ENCODE peak calls at places on chromosome 17, in nine cellular contexts. One of them, this sample, is unnamed.

GRCh38 chr17:2172447-2172938 is 117.6 kb downstream of the HIC1 start:
- DNase-seq in OCI-LY7: no peak
- DNase-seq in MM.1S: no peak
- DNase-seq in GM23248: peak; percentile 93
- DNase-seq in hepatocyte: peak; percentile 59
- DNase-seq in HCT116: no peak
- DNase-seq in SK-N-SH: no peak
- DNase-seq in GM23338: no peak
- DNase-seq in PC-3: peak; percentile 15
- DNase-seq in this sample: peak; percentile 27

GRCh38 chr17:40018211-40019121 is 3.2 kb downstream of the CSF3 start:
- DNase-seq in OCI-LY7: no peak
- DNase-seq in MM.1S: no peak
- DNase-seq in GM23248: peak; percentile 51
- DNase-seq in hepatocyte: peak; percentile 12
- DNase-seq in HCT116: no peak
- DNase-seq in SK-N-SH: peak; percentile 25
- DNase-seq in GM23338: peak; percentile 64
- DNase-seq in PC-3: no peak
- DNase-seq in this sample: peak; percentile 68

GRCh38 chr17:82343560-82343959 is 10.0 kb upstream of the SECTM1 start:
- DNase-seq in OCI-LY7: no peak
- DNase-seq in MM.1S: no peak
- DNase-seq in GM23248: no peak
- DNase-seq in hepatocyte: no peak
- DNase-seq in HCT116: no peak
- DNase-seq in SK-N-SH: no peak
- DNase-seq in GM23338: peak; percentile 29
- DNase-seq in PC-3: no peak
- DNase-seq in this sample: no peak

GRCh38 chr17:57694051-57694450 is 51.0 kb downstream of the CCDC182 start:
- DNase-seq in OCI-LY7: no peak
- DNase-seq in MM.1S: no peak
- DNase-seq in GM23248: no peak
- DNase-seq in hepatocyte: no peak
- DNase-seq in HCT116: no peak
- DNase-seq in SK-N-SH: no peak
- DNase-seq in GM23338: no peak
- DNase-seq in PC-3: no peak
- DNase-seq in this sample: no peak

GRCh38 chr17:55750750-55751641 is at the start of gene PCTP:
- DNase-seq in OCI-LY7: peak; percentile 83
- DNase-seq in MM.1S: peak; percentile 89
- DNase-seq in GM23248: peak; percentile 98
- DNase-seq in hepatocyte: peak; percentile 96
- DNase-seq in HCT116: peak; percentile 86
- DNase-seq in SK-N-SH: peak; percentile 98
- DNase-seq in GM23338: peak; percentile 96
- DNase-seq in PC-3: peak; percentile 97
- DNase-seq in this sample: peak; percentile 96

GRCh38 chr17:78351449-78352006 is 8.3 kb downstream of the SOCS3 start:
- DNase-seq in OCI-LY7: no peak
- DNase-seq in MM.1S: no peak
- DNase-seq in GM23248: peak; percentile 95
- DNase-seq in hepatocyte: peak; percentile 93
- DNase-seq in HCT116: no peak
- DNase-seq in SK-N-SH: no peak
- DNase-seq in GM23338: peak; percentile 90
- DNase-seq in PC-3: no peak
- DNase-seq in this sample: peak; percentile 84

GRCh38 chr17:13884347-13884746 is 185.0 kb upstream of the COX10 start:
- DNase-seq in OCI-LY7: no peak
- DNase-seq in MM.1S: no peak
- DNase-seq in GM23248: no peak
- DNase-seq in hepatocyte: no peak
- DNase-seq in HCT116: no peak
- DNase-seq in SK-N-SH: no peak
- DNase-seq in GM23338: no peak
- DNase-seq in PC-3: no peak
- DNase-seq in this sample: no peak

GRCh38 chr17:54085934-54086333 is 263.2 kb downstream of the KIF2B start:
- DNase-seq in OCI-LY7: no peak
- DNase-seq in MM.1S: no peak
- DNase-seq in GM23248: no peak
- DNase-seq in hepatocyte: peak; percentile 71
- DNase-seq in HCT116: no peak
- DNase-seq in SK-N-SH: no peak
- DNase-seq in GM23338: peak; percentile 55
- DNase-seq in PC-3: no peak
- DNase-seq in this sample: peak; percentile 47

GRCh38 chr17:18261659-18262058 is 1.2 kb downstream of the MIEF2 start:
- DNase-seq in OCI-LY7: no peak
- DNase-seq in MM.1S: no peak
- DNase-seq in GM23248: no peak
- DNase-seq in hepatocyte: no peak
- DNase-seq in HCT116: no peak
- DNase-seq in SK-N-SH: no peak
- DNase-seq in GM23338: no peak
- DNase-seq in PC-3: no peak
- DNase-seq in this sample: no peak

GRCh38 chr17:79163071-79163470 is 88.4 kb downstream of the ENGASE start:
- DNase-seq in OCI-LY7: no peak
- DNase-seq in MM.1S: no peak
- DNase-seq in GM23248: no peak
- DNase-seq in hepatocyte: no peak
- DNase-seq in HCT116: no peak
- DNase-seq in SK-N-SH: no peak
- DNase-seq in GM23338: no peak
- DNase-seq in PC-3: no peak
- DNase-seq in this sample: no peak

GRCh38 chr17:74512041-74512440 is 19.2 kb downstream of the CD300LB start:
- DNase-seq in OCI-LY7: no peak
- DNase-seq in MM.1S: no peak
- DNase-seq in GM23248: peak; percentile 94
- DNase-seq in hepatocyte: no peak
- DNase-seq in HCT116: no peak
- DNase-seq in SK-N-SH: no peak
- DNase-seq in GM23338: no peak
- DNase-seq in PC-3: peak; percentile 83
- DNase-seq in this sample: no peak

GRCh38 chr17:74354123-74354522 is 7.5 kb downstream of the BTBD17 start:
- DNase-seq in OCI-LY7: peak; percentile 58
- DNase-seq in MM.1S: peak; percentile 31
- DNase-seq in GM23248: peak; percentile 27
- DNase-seq in hepatocyte: peak; percentile 75
- DNase-seq in HCT116: peak; percentile 74
- DNase-seq in SK-N-SH: peak; percentile 94
- DNase-seq in GM23338: peak; percentile 91
- DNase-seq in PC-3: peak; percentile 44
- DNase-seq in this sample: peak; percentile 92

GRCh38 chr17:83145831-83146230 is 66.4 kb downstream of the METRNL start:
- DNase-seq in OCI-LY7: no peak
- DNase-seq in MM.1S: no peak
- DNase-seq in GM23248: no peak
- DNase-seq in hepatocyte: peak; percentile 1
- DNase-seq in HCT116: no peak
- DNase-seq in SK-N-SH: no peak
- DNase-seq in GM23338: no peak
- DNase-seq in PC-3: no peak
- DNase-seq in this sample: no peak

DNA sequence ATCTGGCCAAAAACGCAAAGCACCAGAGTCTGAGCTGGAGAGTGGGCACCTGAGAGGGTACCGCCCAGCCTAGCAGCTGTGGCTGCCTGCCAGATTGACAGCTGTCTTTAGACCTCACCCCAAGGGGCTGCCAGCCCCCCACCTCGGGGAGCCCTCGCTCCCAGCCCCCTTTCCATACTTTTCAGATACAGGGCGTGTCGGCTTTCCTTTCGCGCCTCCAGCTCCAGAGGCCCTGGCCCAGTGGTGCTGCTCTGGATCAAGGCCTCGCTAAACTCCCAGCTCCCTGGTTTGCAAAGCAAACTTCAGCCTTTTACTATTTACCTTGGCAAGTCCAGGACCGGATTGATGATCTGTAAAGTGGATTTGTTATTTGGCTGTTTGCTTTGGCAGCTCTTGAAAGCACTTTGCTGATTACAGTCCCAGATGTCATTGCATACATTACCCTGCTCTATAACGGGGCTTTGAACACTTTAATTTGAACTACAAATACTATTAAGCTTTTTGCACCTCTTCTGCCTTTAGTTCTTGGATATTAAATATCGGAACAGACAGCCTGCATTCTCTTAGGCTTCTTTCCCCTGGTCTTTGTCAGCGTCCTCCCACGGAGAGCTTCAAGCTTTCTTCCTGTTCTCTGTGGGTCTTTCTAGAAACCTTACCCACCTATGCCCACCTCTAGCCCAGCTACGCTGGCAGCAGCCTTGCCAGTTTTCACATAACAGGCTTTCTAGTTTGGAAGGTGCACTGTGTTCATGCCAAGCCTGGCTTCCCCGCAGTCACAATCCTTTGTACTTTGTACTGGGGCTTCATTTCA is 63.6 kb upstream of the TBX2 start:
- DNase-seq in OCI-LY7: no peak
- DNase-seq in MM.1S: no peak
- DNase-seq in GM23248: no peak
- DNase-seq in hepatocyte: peak; percentile 47
- DNase-seq in HCT116: no peak
- DNase-seq in SK-N-SH: peak; percentile 44
- DNase-seq in GM23338: no peak
- DNase-seq in PC-3: peak; percentile 93
- DNase-seq in this sample: no peak
- TF ChIP-seq EZH2phosphoT487 in OCI-LY7: no peak
- TF ChIP-seq EZH2phosphoT487 in MM.1S: no peak
- TF ChIP-seq EZH2phosphoT487 in GM23248: no peak
- TF ChIP-seq EZH2phosphoT487 in hepatocyte: peak; percentile 36
- TF ChIP-seq EZH2phosphoT487 in HCT116: no peak
- TF ChIP-seq EZH2phosphoT487 in SK-N-SH: no peak
- TF ChIP-seq EZH2phosphoT487 in GM23338: no peak
- TF ChIP-seq EZH2phosphoT487 in PC-3: no peak
- TF ChIP-seq EZH2phosphoT487 in this sample: no peak

GRCh38 chr17:42025191-42025579 is 5.3 kb downstream of the NKIRAS2 start:
- DNase-seq in OCI-LY7: no peak
- DNase-seq in MM.1S: no peak
- DNase-seq in GM23248: no peak
- DNase-seq in hepatocyte: no peak
- DNase-seq in HCT116: no peak
- DNase-seq in SK-N-SH: no peak
- DNase-seq in GM23338: no peak
- DNase-seq in PC-3: no peak
- DNase-seq in this sample: no peak
- H2AFZ ChIP-seq in OCI-LY7: no peak overlapping the region
- H2AFZ ChIP-seq in MM.1S: no peak overlapping the region
- H2AFZ ChIP-seq in GM23248: peak overlapping the region; percentile 38
- H2AFZ ChIP-seq in hepatocyte: no peak overlapping the region
- H2AFZ ChIP-seq in HCT116: no peak overlapping the region
- H2AFZ ChIP-seq in SK-N-SH: no peak overlapping the region
- H2AFZ ChIP-seq in GM23338: no peak overlapping the region
- H2AFZ ChIP-seq in PC-3: no peak overlapping the region
- H2AFZ ChIP-seq in this sample: no peak overlapping the region

GRCh38 chr17:65104541-65104940 is 32.6 kb upstream of the RGS9 start:
- DNase-seq in OCI-LY7: no peak
- DNase-seq in MM.1S: no peak
- DNase-seq in GM23248: no peak
- DNase-seq in hepatocyte: no peak
- DNase-seq in HCT116: no peak
- DNase-seq in SK-N-SH: no peak
- DNase-seq in GM23338: no peak
- DNase-seq in PC-3: no peak
- DNase-seq in this sample: no peak

GRCh38 chr17:65103431-65103830 is 33.7 kb upstream of the RGS9 start:
- DNase-seq in OCI-LY7: no peak
- DNase-seq in MM.1S: no peak
- DNase-seq in GM23248: no peak
- DNase-seq in hepatocyte: no peak
- DNase-seq in HCT116: no peak
- DNase-seq in SK-N-SH: no peak
- DNase-seq in GM23338: no peak
- DNase-seq in PC-3: no peak
- DNase-seq in this sample: no peak

GRCh38 chr17:65102788-65103187 is 34.4 kb upstream of the RGS9 start:
- DNase-seq in OCI-LY7: no peak
- DNase-seq in MM.1S: no peak
- DNase-seq in GM23248: peak; percentile 18
- DNase-seq in hepatocyte: no peak
- DNase-seq in HCT116: no peak
- DNase-seq in SK-N-SH: no peak
- DNase-seq in GM23338: no peak
- DNase-seq in PC-3: peak; percentile 54
- DNase-seq in this sample: no peak

GRCh38 chr17:65104973-65105372 is 32.2 kb upstream of the RGS9 start:
- DNase-seq in OCI-LY7: no peak
- DNase-seq in MM.1S: no peak
- DNase-seq in GM23248: no peak
- DNase-seq in hepatocyte: no peak
- DNase-seq in HCT116: no peak
- DNase-seq in SK-N-SH: no peak
- DNase-seq in GM23338: no peak
- DNase-seq in PC-3: no peak
- DNase-seq in this sample: no peak

DNA sequence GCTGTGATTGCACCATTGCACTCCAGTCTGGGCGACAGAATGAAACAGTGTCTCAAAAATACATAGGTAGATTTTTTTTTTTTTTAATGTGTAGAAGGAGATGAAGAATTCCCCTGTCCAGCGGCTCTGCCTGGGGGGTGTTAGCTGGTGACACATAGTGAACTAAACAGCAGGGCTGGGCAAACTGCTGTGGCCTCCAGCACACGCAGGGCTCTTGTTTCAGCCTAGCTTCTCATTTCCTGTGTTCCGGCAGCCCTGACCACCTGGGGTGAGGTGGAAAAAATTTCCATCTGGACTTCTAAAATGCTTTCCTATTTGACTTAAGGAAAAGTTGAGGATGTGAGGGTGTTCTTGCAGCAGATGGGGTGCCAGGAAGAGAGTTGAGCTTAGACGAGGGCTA is 33.3 kb upstream of the RGS9 start:
- DNase-seq in OCI-LY7: no peak
- DNase-seq in MM.1S: no peak
- DNase-seq in GM23248: peak; percentile 11
- DNase-seq in hepatocyte: no peak
- DNase-seq in HCT116: no peak
- DNase-seq in SK-N-SH: no peak
- DNase-seq in GM23338: no peak
- DNase-seq in PC-3: peak; percentile 93
- DNase-seq in this sample: no peak
- TF ChIP-seq EZH2phosphoT487 in OCI-LY7: no peak
- TF ChIP-seq EZH2phosphoT487 in MM.1S: no peak
- TF ChIP-seq EZH2phosphoT487 in GM23248: no peak
- TF ChIP-seq EZH2phosphoT487 in hepatocyte: no peak
- TF ChIP-seq EZH2phosphoT487 in HCT116: no peak
- TF ChIP-seq EZH2phosphoT487 in SK-N-SH: no peak
- TF ChIP-seq EZH2phosphoT487 in GM23338: no peak
- TF ChIP-seq EZH2phosphoT487 in PC-3: no peak
- TF ChIP-seq EZH2phosphoT487 in this sample: no peak

DNA sequence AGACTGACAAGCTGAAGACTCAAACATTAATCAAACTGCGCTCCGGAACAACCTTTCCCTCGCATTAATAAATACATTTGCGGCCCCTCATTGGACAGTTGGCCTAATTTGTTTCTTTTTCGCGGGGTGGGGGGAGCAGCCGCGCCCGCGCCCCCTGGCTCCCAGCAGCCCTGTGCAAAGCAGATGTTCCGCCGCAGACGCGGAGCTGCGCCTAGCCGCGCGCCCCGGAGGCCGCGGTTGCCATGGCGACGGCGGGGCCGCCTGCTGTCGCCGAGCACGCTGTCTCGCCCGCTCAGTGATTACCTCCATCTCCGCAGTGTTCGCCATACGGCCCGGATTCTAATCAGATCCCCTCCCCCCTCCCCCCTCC is 25.5 kb downstream of the COPZ2 start:
- DNase-seq in OCI-LY7: peak; percentile 89
- DNase-seq in MM.1S: peak; percentile 85
- DNase-seq in GM23248: peak; percentile 64
- DNase-seq in hepatocyte: peak; percentile 72
- DNase-seq in HCT116: no peak
- DNase-seq in SK-N-SH: peak; percentile 95
- DNase-seq in GM23338: peak; percentile 87
- DNase-seq in PC-3: peak; percentile 33
- DNase-seq in this sample: peak; percentile 94
- H2AFZ ChIP-seq in OCI-LY7: peak overlapping the region; percentile 94
- H2AFZ ChIP-seq in MM.1S: peak overlapping the region; percentile 75
- H2AFZ ChIP-seq in GM23248: peak overlapping the region; percentile 86
- H2AFZ ChIP-seq in hepatocyte: peak overlapping the region; percentile 71
- H2AFZ ChIP-seq in HCT116: peak overlapping the region; percentile 63
- H2AFZ ChIP-seq in SK-N-SH: peak overlapping the region; percentile 60
- H2AFZ ChIP-seq in GM23338: peak overlapping the region; percentile 98
- H2AFZ ChIP-seq in PC-3: peak overlapping the region; percentile 90
- H2AFZ ChIP-seq in this sample: peak overlapping the region; percentile 28

This sample was measured in neural progenitor cell.